ENCODE peak calls at places on chromosomes 7 and 10, in eight cellular contexts. A, L, M, Z, J, K, U and S are unnamed samples.
A peak's percentile ranks its signal among the peaks of the same experiment; 100 is the strongest.

GRCh38 chr7:6251653-6252052 is 20.8 kb downstream of the CYTH3 start:
- DNase-seq in A (no peak), L (no peak), M (no peak), Z (no peak), J (no peak), K (no peak), U (no peak), S (no peak)

GRCh38 chr10:102231357-102232318 is 5.5 kb downstream of the ELOVL3 start:
- DNase-seq in A (peak; percentile 78), L (peak; percentile 67), M (peak; percentile 44), Z (no peak), J (peak; percentile 32), K (no peak), U (peak; percentile 87), S (peak; percentile 4)

GRCh38 chr7:24862461-24862860 is 105.2 kb upstream of the GSDME start:
- DNase-seq in A (no peak), L (no peak), M (no peak), Z (no peak), J (no peak), K (no peak), U (no peak), S (no peak)

GRCh38 chr7:33072471-33072870 is 9.9 kb upstream of the NT5C3A start:
- DNase-seq in A (no peak), L (no peak), M (no peak), Z (no peak), J (no peak), K (peak; percentile 47), U (no peak), S (no peak)

GRCh38 chr10:96532523-96532922 is 18.8 kb upstream of the TLL2 start:
- DNase-seq in A (no peak), L (no peak), M (no peak), Z (no peak), J (no peak), K (no peak), U (no peak), S (no peak)

GRCh38 chr10:25698638-25699037 is 235.4 kb upstream of the MYO3A start:
- DNase-seq in A (no peak), L (no peak), M (no peak), Z (no peak), J (no peak), K (no peak), U (no peak), S (no peak)

GRCh38 chr10:126893841-126894240 is 11.4 kb upstream of the DOCK1 start:
- DNase-seq in A (no peak), L (no peak), M (no peak), Z (no peak), J (no peak), K (no peak), U (no peak), S (no peak)

GRCh38 chr10:50409965-50410811 is 158.9 kb upstream of the ASAH2 start:
- DNase-seq in A (no peak), L (no peak), M (no peak), Z (no peak), J (no peak), K (peak; percentile 16), U (no peak), S (no peak)

GRCh38 chr10:15092855-15093408 is 4.2 kb upstream of the RPP38 start:
- DNase-seq in A (no peak), L (no peak), M (no peak), Z (no peak), J (no peak), K (no peak), U (no peak), S (no peak)

GRCh38 chr7:156327916-156328315 is 312.7 kb upstream of the RNF32 start:
- DNase-seq in A (no peak), L (no peak), M (no peak), Z (no peak), J (no peak), K (no peak), U (no peak), S (no peak)

GRCh38 chr7:43318188-43318587 is 205.7 kb downstream of the HECW1 start:
- DNase-seq in A (no peak), L (no peak), M (no peak), Z (no peak), J (no peak), K (no peak), U (no peak), S (no peak)

GRCh38 chr7:20352573-20353304 is 22.0 kb downstream of the ITGB8 start:
- DNase-seq in A (no peak), L (no peak), M (no peak), Z (no peak), J (no peak), K (no peak), U (no peak), S (no peak)

GRCh38 chr7:11216276-11216675 is 242.6 kb downstream of the PHF14 start:
- DNase-seq in A (no peak), L (no peak), M (no peak), Z (no peak), J (no peak), K (no peak), U (no peak), S (no peak)

GRCh38 chr10:119849031-119849789 is 23.4 kb downstream of the MCMBP start:
- DNase-seq in A (no peak), L (no peak), M (no peak), Z (no peak), J (no peak), K (peak; percentile 41), U (no peak), S (no peak)

GRCh38 chr7:73810991-73811360 is 19.8 kb upstream of the CLDN4 start:
- DNase-seq in A (no peak), L (no peak), M (no peak), Z (no peak), J (no peak), K (no peak), U (peak; percentile 16), S (no peak)